ENCODE peak calls at places on chromosomes 1 and 21, in six cellular contexts. N is aorta, Z is bronchial epithelial cell, M is adrenal gland, T is NT2/D1, E is brain microvascular endothelial cell. R is an unnamed sample.

GRCh38 chr1:93680121-93681094 is 1.2 kb downstream of the BCAR3 start:
- DNase-seq in N (peak; percentile 86), Z (peak; percentile 79), M (peak; percentile 91), T (peak; percentile 88), E (peak; percentile 78), R (peak; percentile 92)

GRCh38 chr1:209625205-209625549 is 27.0 kb downstream of the LAMB3 start:
- DNase-seq in N (no peak), Z (no peak), M (peak; percentile 41), T (no peak), E (no peak), R (no peak)

GRCh38 chr1:93614550-93615200 is 67.0 kb downstream of the BCAR3 start:
- DNase-seq in N (no peak), Z (peak; percentile 93), M (no peak), T (no peak), E (no peak), R (no peak)

GRCh38 chr21:44800971-44801467 is 601 bp downstream of the UBE2G2 start:
- DNase-seq in N (no peak), Z (peak; percentile 48), M (no peak), T (no peak), E (no peak), R (no peak)

GRCh38 chr21:17548262-17548661 is 35.4 kb downstream of the CXADR start:
- DNase-seq in N (no peak), Z (no peak), M (no peak), T (no peak), E (no peak), R (no peak)

GRCh38 chr1:26046313-26047031 is 554 bp upstream of the SLC30A2 start:
- DNase-seq in N (no peak), Z (no peak), M (no peak), T (no peak), E (no peak), R (no peak)

GRCh38 chr1:192831706-192832355 is 23.0 kb downstream of the RGS2 start:
- DNase-seq in N (no peak), Z (peak; percentile 87), M (no peak), T (no peak), E (peak; percentile 55), R (no peak)

GRCh38 chr1:226722240-226722900 is 16.7 kb downstream of the ITPKB start:
- DNase-seq in N (no peak), Z (no peak), M (no peak), T (no peak), E (no peak), R (no peak)

GRCh38 chr1:182054698-182055326 is 6.7 kb downstream of the ZNF648 start:
- DNase-seq in N (no peak), Z (peak; percentile 50), M (peak; percentile 69), T (peak; percentile 50), E (peak; percentile 6), R (no peak)

GRCh38 chr1:6343506-6344405 is 49.8 kb downstream of the ACOT7 start:
- DNase-seq in N (peak; percentile 65), Z (peak; percentile 99), M (peak; percentile 76), T (peak; percentile 13), E (peak; percentile 59), R (peak; percentile 85)

GRCh38 chr1:19688041-19688842 is 23.6 kb downstream of the HTR6 start:
- DNase-seq in N (no peak), Z (no peak), M (no peak), T (no peak), E (no peak), R (no peak)

GRCh38 chr1:31768939-31769704 is 5.0 kb upstream of the ADGRB2 start:
- DNase-seq in N (no peak), Z (no peak), M (no peak), T (no peak), E (no peak), R (no peak)

GRCh38 chr1:34266127-34266951 is 89.6 kb downstream of the C1orf94 start:
- DNase-seq in N (no peak), Z (peak; percentile 1), M (no peak), T (no peak), E (no peak), R (no peak)
- H3K27me3 ChIP-seq in N (no peaks in the 10 kb centered on the region), Z (no peaks in the 10 kb centered on the region), M (peaks cover 6% of the 10 kb centered on the region), T (peaks cover 21% of the 10 kb centered on the region), E (no peaks in the 10 kb centered on the region), R (no peaks in the 10 kb centered on the region)

GRCh38 chr1:180254496-180254819 is 24.4 kb downstream of the LHX4 start:
- DNase-seq in N (no peak), Z (no peak), M (no peak), T (no peak), E (no peak), R (no peak)
- H3K27me3 ChIP-seq in N (no peaks in the 10 kb centered on the region), Z (no peaks in the 10 kb centered on the region), M (peaks cover 15% of the 10 kb centered on the region), T (no peaks in the 10 kb centered on the region), E (peaks cover 3% of the 10 kb centered on the region), R (no peaks in the 10 kb centered on the region)

DNA sequence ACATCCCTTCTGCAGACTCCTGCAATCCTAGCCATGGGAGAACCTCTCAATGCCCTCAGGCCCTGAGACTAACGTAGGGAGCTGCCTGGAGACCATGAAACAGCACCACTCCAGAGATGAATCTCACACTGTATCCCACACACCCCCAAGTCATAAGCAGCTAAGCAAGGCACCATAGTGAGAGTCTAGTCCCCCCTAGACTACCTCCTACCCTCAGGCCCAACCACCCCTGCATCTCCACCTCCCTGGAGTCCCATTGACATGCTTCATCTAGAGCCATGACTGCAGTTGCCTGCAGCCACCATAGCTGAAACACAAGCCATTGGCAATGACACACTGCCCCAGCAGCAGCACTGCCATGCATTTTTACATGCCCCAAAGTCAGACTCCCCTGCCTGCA is 17.4 kb downstream of the SPRR2G start:
- DNase-seq in N (no peak), Z (no peak), M (no peak), T (no peak), E (no peak), R (no peak)
- H3K27me3 ChIP-seq in N (no peaks in the 10 kb centered on the region), Z (no peaks in the 10 kb centered on the region), M (no peaks in the 10 kb centered on the region), T (no peaks in the 10 kb centered on the region), E (no peaks in the 10 kb centered on the region), R (no peaks in the 10 kb centered on the region)

DNA sequence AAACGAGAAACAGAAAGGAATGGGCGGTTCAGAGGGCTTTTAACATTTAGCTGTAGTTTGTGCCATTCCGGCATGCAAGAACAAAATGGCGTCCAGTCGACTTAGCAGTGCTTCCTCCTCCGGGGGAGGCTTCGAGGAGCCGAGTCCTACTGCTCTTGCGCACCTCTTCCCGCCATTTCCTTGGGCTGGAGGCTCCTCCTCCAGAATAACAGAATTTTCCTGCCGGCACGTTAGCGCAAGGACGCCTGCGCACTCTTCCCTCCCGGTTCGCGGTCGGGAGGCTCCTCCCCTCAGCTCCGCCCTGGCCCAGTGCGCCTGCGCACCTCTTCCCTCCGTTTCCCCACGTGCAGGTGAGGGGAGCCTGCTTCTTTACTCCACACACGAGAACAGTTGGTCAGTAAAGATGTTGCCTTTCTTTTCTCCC is 1.0 kb downstream of the DMRTB1 start:
- DNase-seq in N (no peak), Z (no peak), M (no peak), T (no peak), E (no peak), R (no peak)
- H3K27me3 ChIP-seq in N (no peaks in the 10 kb centered on the region), Z (peaks cover 3% of the 10 kb centered on the region), M (no peaks in the 10 kb centered on the region), T (peaks cover 13% of the 10 kb centered on the region), E (no peaks in the 10 kb centered on the region), R (no peaks in the 10 kb centered on the region)

R was measured in right cardiac atrium.